ENCODE peak calls at places on chromosomes 1 and 21, in four cellular contexts. F, T, I and W are unnamed samples.

GRCh38 chr1:227059076-227059475 is 119.0 kb downstream of the COQ8A start:
- DNase-seq in I (no peak), F (no peak), T (no peak), W (no peak)

GRCh38 chr1:245876586-245876985 is 630.5 kb downstream of the SMYD3 start:
- DNase-seq in I (no peak), T (no peak), F (no peak), W (no peak)

GRCh38 chr1:21059021-21059420 is 117.7 kb downstream of the EIF4G3 start:
- DNase-seq in F (no peak), I (no peak), T (no peak), W (no peak)

GRCh38 chr21:14116080-14116481 is 94.7 kb downstream of the LIPI start:
- DNase-seq in T (no peak), I (no peak), F (no peak), W (no peak)

GRCh38 chr1:58909162-58909560 is 125.3 kb upstream of the JUN start:
- DNase-seq in T (no peak), F (no peak), I (no peak), W (no peak)

GRCh38 chr1:238241607-238242006 is 350.9 kb upstream of the ZP4 start:
- DNase-seq in T (no peak), F (no peak), I (no peak), W (no peak)

GRCh38 chr21:41677671-41678015 is 89.2 kb downstream of the RIPK4 start:
- DNase-seq in F (no peak), T (no peak), I (no peak), W (no peak)

GRCh38 chr1:74205236-74205635 is 7.2 kb downstream of the FPGT start:
- DNase-seq in F (no peak), I (no peak), T (no peak), W (no peak)

GRCh38 chr1:246793331-246793890 is 69.2 kb downstream of the SCCPDH start:
- DNase-seq in F (no peak), T (no peak), I (no peak), W (peak)

DNA sequence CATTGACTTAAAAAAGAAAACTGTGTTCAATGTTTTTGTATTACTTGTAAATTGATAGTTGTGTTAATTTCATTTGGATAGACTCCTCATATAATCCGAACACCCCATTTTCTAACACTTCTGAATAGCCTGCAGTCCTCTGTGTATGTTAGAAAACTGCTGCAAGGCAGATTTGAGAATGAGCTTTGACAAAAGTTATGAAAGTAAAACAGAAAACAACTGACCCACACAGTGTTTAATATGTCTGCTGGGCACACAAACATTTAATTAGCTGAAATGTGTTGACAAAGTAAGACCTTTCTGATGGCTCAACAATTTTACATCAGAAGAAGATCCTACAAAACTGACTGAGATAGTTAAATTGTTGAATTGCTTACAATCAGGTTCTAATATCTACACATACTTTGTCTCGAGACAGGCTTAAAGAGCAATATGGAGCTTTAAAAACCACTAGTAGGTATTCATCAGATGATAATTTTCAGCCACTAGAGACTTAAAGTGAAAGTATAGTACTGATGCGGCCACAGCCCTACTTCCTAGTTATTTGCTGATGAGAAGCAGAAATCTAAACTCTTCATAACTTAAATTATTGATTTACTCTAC is 40.0 kb upstream of the PRMT6 start:
- DNase-seq in T (no peak), I (no peak), F (no peak), W (no peak)
- H3K27ac ChIP-seq in T (no peak), I (no peak), F (no peak), W (no peak)

GRCh38 chr1:30911061-30911954 is 2.8 kb upstream of the SDC3 start:
- DNase-seq in I (peak), F (peak), T (peak), W (peak)
- TF ChIP-seq CTCF in I (peak), F (peak), T (no peak), W (peak)

GRCh38 chr1:225847610-225848009 is 34.6 kb downstream of the TMEM63A start:
- DNase-seq in F (no peak), T (no peak), I (no peak), W (peak)
- H3K4me3 ChIP-seq in F (no peak), T (no peak), I (no peak), W (no peak)

GRCh38 chr1:156488566-156489165 is 11.9 kb downstream of the MEF2D start:
- DNase-seq in F (no peak), T (no peak), I (no peak), W (no peak)

GRCh38 chr1:156487862-156488261 is 12.7 kb downstream of the MEF2D start:
- DNase-seq in F (no peak), T (peak), I (no peak), W (no peak)

GRCh38 chr1:156490401-156491032 is 10.1 kb downstream of the MEF2D start:
- DNase-seq in F (no peak), T (no peak), I (no peak), W (no peak)

GRCh38 chr1:156489935-156490293 is 10.7 kb downstream of the MEF2D start:
- DNase-seq in F (no peak), I (no peak), T (no peak), W (no peak)

GRCh38 chr1:156489166-156489934 is 11.2 kb downstream of the MEF2D start:
- DNase-seq in T (peak), F (peak), I (no peak), W (no peak)
- H3K27ac ChIP-seq in T (peak), F (no peak), I (peak), W (peak)

GRCh38 chr1:176206961-176207902 is at the start of gene COP1:
- DNase-seq in I (peak), T (peak), F (peak), W (peak)
- TF ChIP-seq CTCF in I (peak), T (no peak), F (no peak), W (peak)

DNA sequence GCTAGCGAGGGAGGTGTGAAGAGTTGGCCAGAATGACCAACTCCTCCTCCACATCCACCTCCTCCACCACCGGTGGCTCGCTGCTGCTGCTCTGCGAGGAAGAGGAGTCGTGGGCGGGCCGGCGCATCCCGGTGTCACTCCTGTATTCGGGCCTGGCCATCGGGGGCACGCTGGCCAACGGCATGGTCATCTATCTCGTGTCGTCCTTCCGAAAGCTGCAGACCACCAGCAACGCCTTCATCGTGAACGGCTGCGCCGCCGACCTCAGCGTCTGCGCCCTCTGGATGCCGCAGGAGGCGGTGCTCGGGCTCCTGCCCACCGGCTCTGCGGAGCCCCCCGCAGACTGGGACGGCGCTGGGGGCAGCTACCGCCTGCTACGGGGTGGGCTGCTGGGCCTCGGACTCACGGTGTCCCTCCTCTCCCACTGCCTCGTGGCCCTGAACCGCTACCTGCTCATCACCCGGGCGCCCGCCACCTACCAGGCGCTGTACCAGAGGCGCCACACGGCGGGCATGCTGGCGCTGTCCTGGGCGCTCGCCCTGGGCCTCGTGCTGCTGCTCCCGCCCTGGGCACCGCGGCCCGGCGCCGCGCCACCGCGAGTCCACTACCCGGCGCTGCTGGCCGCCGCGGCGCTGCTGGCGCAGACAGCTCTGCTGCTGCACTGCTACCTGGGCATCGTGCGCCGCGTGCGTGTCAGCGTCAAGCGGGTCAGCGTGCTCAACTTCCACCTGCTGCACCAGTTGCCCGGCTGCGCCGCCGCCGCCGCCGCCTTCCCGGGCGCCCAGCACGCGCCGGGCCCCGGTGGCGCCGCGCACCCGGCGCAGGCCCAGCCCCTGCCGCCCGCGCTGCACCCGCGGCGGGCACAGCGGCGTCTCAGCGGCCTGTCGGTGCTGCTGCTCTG is 1.2 kb downstream of the GPR88 start:
- DNase-seq in I (no peak), T (peak), F (peak), W (peak)
- H3K4me3 ChIP-seq in I (peak), T (peak), F (peak), W (peak)

GRCh38 chr1:156108664-156109241 is 5.8 kb upstream of the LMNA start:
- DNase-seq in T (no peak), I (no peak), F (no peak), W (no peak)
- H3K27ac ChIP-seq in T (no peak), I (no peak), F (peak), W (no peak)

DNA sequence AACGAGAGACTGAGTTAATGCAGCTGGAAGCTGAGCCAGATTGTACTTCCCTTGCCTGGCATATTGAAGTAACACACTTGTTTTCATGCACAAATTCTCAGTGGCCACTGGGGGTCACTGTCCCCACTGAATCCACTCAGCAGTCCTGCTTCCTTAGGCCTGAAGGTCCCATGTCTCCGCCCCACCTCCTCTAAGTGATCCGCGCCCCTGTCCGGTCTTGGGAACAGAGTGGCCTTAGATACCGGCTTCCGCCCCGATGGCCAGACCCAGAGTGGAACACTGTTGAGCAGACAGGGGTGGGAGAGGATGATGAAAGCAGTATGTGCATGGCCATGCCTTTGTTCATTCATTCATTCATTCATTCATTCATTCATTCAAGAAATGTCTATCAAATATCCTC is 34.8 kb downstream of the CHAF1B start:
- DNase-seq in T (peak), I (peak), F (peak), W (peak)
- TF ChIP-seq CTCF in T (peak), I (peak), F (peak), W (peak)

DNA sequence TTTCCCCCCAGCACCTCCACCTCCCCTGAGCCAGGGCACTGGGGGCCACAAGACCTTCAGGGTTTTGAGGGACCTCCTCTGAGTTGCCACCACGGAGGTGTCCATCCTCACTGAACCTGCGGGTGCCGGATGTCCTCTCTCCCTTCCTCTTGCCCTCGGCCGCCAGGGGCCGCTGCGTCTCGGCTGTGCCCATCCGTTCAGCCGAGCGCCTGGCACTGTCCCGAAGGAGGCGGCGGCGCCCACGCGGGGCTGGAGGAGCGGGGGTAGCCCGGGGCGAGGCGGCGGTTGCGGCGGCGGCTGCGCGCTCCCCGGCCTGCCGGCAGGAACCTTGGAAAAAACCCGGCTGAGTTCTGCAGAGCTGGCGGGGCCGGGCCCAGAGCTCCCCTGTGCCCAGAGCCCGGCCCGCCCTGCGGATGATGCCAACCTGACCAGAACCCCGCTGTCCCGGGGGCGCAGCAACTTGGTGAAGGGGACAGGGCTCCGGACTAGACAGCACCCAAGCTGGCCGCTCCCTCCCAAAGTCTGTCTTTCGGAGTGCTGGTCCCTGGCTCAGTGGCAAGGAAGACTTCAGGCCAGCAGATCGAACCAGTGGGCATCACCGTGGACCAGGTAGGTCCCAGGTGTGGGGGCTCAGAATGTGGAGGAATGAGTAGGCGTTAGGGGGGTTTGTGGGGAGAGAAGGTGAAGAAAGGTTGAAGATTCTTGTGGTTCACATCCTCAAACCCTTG is 3.7 kb upstream of the PPM1J start:
- DNase-seq in T (peak), F (peak), I (peak), W (peak)
- H3K4me3 ChIP-seq in T (no peak), F (no peak), I (no peak), W (peak)